ENCODE peak calls at places on chromosomes 6 and 20, in five cellular contexts. Y is left ventricle myocardium superior, K is WTC11, Q is renal cortical epithelial cell, R is non-pigmented ciliary epithelial cell. V is an unnamed sample.

GRCh38 chr20:25315418-25316210 is 67.7 kb downstream of the PYGB start:
- DNase-seq in Y (no peak), R (no peak), Q (peak), K (peak), V (no peak)

GRCh38 chr6:23013776-23014175 is 444.4 kb downstream of the HDGFL1 start:
- DNase-seq in Q (peak), K (no peak), Y (no peak), R (no peak), V (no peak)

GRCh38 chr6:100745419-100746041 is 135.6 kb downstream of the ASCC3 start:
- DNase-seq in Y (no peak), R (no peak), K (no peak), Q (no peak), V (no peak)

GRCh38 chr20:39849664-39850063 is 839.4 kb downstream of the MAFB start:
- DNase-seq in R (peak), Y (peak), Q (peak), K (no peak), V (no peak)

GRCh38 chr6:139695361-139695760 is 320.9 kb upstream of the CITED2 start:
- DNase-seq in R (no peak), Q (no peak), Y (no peak), K (no peak), V (no peak)

GRCh38 chr20:14790771-14791517 is 453.5 kb upstream of the FLRT3 start:
- DNase-seq in Q (peak), K (no peak), R (peak), Y (no peak), V (no peak)

GRCh38 chr20:58130574-58130973 is 97.9 kb downstream of the ANKRD60 start:
- DNase-seq in K (no peak), Y (no peak), Q (no peak), R (no peak), V (no peak)

GRCh38 chr6:130132286-130132701 is 90.5 kb downstream of the SAMD3 start:
- DNase-seq in K (no peak), Y (no peak), R (no peak), Q (no peak), V (no peak)

GRCh38 chr20:5504061-5504739 is 187.4 kb upstream of the PROKR2 start:
- DNase-seq in K (peak), Q (no peak), R (no peak), Y (peak), V (no peak)

GRCh38 chr20:6811262-6811661 is 43.8 kb downstream of the BMP2 start:
- DNase-seq in K (no peak), R (no peak), Y (no peak), Q (no peak), V (no peak)

GRCh38 chr6:36119927-36120477 is 10.3 kb upstream of the MAPK13 start:
- DNase-seq in Y (no peak), Q (no peak), R (no peak), K (no peak), V (no peak)

GRCh38 chr20:62053465-62054196 is 12.1 kb downstream of the TAF4 start:
- DNase-seq in K (no peak), R (no peak), Y (no peak), Q (no peak), V (no peak)

GRCh38 chr6:43772571-43773049 is 2.6 kb downstream of the VEGFA start:
- DNase-seq in K (peak), Y (peak), Q (no peak), R (no peak), V (no peak)

V was measured in activated T-helper 9 cell treated with anti-CD3 and anti-CD28 coated beads, Interleukin-2, amount 50 U/mL, for 16 hours.